ENCODE peak calls at places on chromosomes 2 and 18, in eight cellular contexts. N is psoas muscle, X is epithelial cell of esophagus, E is mammary epithelial cell, G is pancreas, J is astrocyte of the spinal cord, U is neural progenitor cell, V is astrocyte of the cerebellum. I is an unnamed sample.

GRCh38 chr18:41513438-41513837 is 441.6 kb upstream of the PIK3C3 start:
- DNase-seq in X (no peak), U (no peak), J (no peak), V (no peak), G (no peak), E (no peak), N (no peak), I (no peak)

GRCh38 chr2:108220942-108221541 is 18.7 kb upstream of the SULT1C3 start:
- DNase-seq in U (no peak), V (no peak), N (no peak), X (no peak), J (no peak), G (no peak), E (no peak), I (no peak)

GRCh38 chr18:74631242-74632087 is 33.8 kb downstream of the ZNF407 start:
- DNase-seq in N (no peak), V (peak), X (peak), J (peak), G (no peak), E (no peak), U (no peak), I (peak)

GRCh38 chr2:46521215-46521683 is 41.9 kb downstream of the TMEM247 start:
- DNase-seq in V (peak), N (peak), X (no peak), U (no peak), J (peak), E (no peak), G (no peak), I (peak)

GRCh38 chr2:23692901-23693605 is 233.9 kb downstream of the ATAD2B start:
- DNase-seq in E (no peak), X (no peak), N (no peak), V (no peak), G (no peak), U (no peak), J (no peak), I (no peak)

GRCh38 chr2:147989102-147989501 is 31.4 kb downstream of the ORC4 start:
- DNase-seq in N (no peak), G (no peak), V (no peak), U (no peak), X (no peak), J (no peak), E (no peak), I (no peak)

GRCh38 chr2:23760746-23761145 is 166.2 kb downstream of the ATAD2B start:
- DNase-seq in X (peak), V (peak), J (peak), U (no peak), G (no peak), E (no peak), N (no peak), I (peak)

GRCh38 chr2:60172801-60173200 is 380.7 kb downstream of the BCL11A start:
- DNase-seq in E (no peak), J (no peak), N (no peak), V (no peak), X (no peak), U (peak), G (no peak), I (no peak)

GRCh38 chr2:8628870-8629209 is 53.0 kb upstream of the ID2 start:
- DNase-seq in G (no peak), N (no peak), X (no peak), V (no peak), J (no peak), E (no peak), U (no peak), I (no peak)

GRCh38 chr2:107025869-107026380 is 140.0 kb upstream of the ST6GAL2 start:
- DNase-seq in N (no peak), X (no peak), U (no peak), G (no peak), E (no peak), V (no peak), J (peak), I (peak)

GRCh38 chr2:174697267-174697666 is 67.0 kb downstream of the CHRNA1 start:
- DNase-seq in J (peak), G (peak), U (peak), N (no peak), V (no peak), E (peak), X (peak), I (no peak)

GRCh38 chr18:69944434-69944833 is 3.2 kb downstream of the CD226 start:
- DNase-seq in V (no peak), E (no peak), N (no peak), J (no peak), G (no peak), X (no peak), U (no peak), I (no peak)

GRCh38 chr18:62711781-62712180 is 3.6 kb upstream of the PHLPP1 start:
- DNase-seq in N (no peak), J (no peak), U (no peak), V (no peak), G (no peak), E (no peak), X (no peak), I (no peak)

DNA sequence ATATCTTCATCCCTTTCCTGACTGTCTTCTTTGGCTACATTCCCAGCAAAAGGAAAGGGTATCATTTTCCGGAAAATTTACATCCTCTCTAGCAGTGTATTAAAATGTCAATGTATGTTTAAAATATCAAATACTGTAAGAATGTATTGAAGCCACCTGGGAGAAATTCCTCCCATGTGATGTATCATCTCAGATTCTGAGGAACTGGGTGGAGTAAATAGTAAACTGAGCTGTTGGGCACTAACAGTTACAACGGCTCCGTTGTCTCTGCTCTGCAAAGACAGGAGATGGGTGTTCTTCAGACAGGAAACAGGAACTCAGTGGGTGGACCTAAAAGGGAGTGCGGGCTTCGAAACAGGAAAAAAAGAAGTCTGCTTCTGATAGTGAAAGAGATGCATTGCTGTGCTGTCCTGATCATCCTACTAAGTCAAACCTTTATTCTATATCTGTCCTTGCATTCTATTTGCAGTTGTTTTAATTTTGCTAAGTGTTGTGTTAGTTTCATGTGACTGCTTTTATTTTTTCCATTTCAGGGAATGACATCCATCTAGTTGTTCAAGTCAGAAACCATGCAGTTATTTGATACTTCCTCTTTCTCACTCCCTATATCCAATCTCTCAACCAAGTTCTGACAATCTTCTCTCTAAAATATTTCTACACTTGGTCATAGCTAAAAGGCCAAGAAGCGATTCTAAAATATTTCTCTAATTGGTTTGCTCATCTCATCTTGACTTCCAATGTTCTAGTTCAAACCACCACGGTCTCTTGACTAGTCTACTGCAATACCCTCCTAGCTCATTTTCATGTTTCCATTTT is 19.4 kb downstream of the DOK1 start:
- DNase-seq in G (no peak), X (peak), J (peak), U (no peak), V (no peak), E (no peak), N (no peak), I (no peak)
- H3K4me3 ChIP-seq in G (no peak), X (peak), J (no peak), U (no peak), V (no peak), E (no peak), N (no peak), I (no peak)

GRCh38 chr18:61334491-61334850 is 1.2 kb downstream of the CDH20 start:
- DNase-seq in V (no peak), J (no peak), E (no peak), N (no peak), G (no peak), X (no peak), U (no peak), I (no peak)
- H3K4me3 ChIP-seq in V (peak), J (peak), E (no peak), N (peak), G (no peak), X (no peak), U (peak), I (peak)

DNA sequence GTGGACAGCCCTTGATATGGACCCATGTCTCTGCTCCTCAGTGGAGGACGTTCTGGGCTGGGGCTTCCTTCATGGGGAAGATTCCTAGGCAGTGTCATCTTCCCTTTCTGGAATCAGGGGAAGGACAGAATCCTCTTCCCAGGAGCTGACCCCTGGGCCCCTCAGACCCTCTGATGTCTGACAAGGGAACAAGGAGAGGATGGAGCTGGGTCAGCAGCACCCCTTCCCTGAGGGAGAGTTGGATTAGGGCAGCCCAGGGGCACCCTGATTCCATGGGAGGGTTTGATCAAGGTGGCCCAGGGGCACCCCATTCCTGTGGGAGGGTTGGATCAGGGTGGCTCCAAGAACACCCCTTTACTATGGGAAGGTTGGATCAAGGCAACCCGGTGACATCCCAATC is 86.5 kb downstream of the ACKR3 start:
- DNase-seq in G (no peak), E (no peak), N (no peak), J (no peak), V (no peak), X (no peak), U (no peak), I (no peak)
- H3K4me3 ChIP-seq in G (no peak), E (no peak), N (no peak), J (no peak), V (no peak), X (no peak), U (no peak), I (no peak)

GRCh38 chr2:228180126-228181097 is 1.1 kb downstream of the SPHKAP start:
- DNase-seq in V (no peak), E (no peak), G (no peak), N (no peak), J (no peak), X (no peak), U (peak), I (no peak)

DNA sequence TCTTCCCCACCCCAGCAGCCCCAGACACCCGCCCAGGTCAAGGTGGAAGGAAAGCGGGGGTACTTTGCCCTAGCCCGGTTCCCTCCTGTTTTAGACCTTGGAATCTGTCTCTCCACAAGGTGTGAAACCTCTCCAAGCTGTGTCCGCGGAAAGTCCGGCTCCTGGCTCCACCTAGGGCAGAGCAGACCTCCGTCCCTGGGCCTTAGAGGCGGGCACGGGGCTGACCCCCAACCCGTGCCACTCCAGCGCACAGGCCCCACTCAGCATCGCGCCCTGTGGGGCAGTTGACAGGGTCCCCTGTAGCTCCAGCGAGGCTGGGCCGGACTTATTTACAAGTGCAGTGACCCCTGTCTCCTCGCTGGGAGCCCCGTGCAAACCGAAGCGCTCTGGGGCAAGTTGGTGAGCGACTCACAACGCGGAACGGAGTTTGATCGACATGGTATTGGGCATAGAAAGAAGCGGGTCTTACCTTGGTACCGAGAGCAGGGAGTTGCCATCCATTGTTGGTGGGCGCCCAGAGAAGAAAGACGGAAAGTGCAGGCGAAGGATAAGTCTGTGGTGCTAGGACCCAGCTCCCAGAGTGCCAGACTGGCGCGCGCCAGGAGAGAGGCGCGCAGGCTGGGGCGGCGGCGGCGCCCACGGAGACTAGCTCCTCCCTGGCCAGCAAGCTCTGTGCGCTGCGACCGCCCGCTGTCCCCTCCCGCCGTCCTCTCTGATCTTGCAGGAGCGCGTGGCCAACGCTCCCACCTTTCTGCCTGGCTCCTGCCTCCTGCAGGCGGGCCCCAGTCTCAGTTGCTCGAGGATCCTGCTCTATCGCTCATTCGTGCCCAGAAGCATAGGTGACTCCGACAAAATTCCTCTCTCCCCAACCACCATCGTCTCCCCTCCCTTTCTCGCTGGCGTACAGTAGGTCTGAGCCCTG is at the start of gene SPHKAP:
- DNase-seq in X (no peak), U (peak), V (no peak), E (no peak), J (no peak), G (no peak), N (no peak), I (no peak)
- H3K4me3 ChIP-seq in X (no peak), U (peak), V (peak), E (no peak), J (no peak), G (no peak), N (no peak), I (no peak)

GRCh38 chr2:176097820-176098365 is 1.7 kb upstream of the HOXD12 start:
- DNase-seq in G (no peak), J (no peak), V (no peak), X (no peak), U (no peak), N (no peak), E (no peak), I (no peak)
- H3K4me3 ChIP-seq in G (peak), J (no peak), V (no peak), X (no peak), U (no peak), N (peak), E (no peak), I (no peak)

I was measured in skeletal muscle cell.